ENCODE peak calls at places on chromosomes 2 and 18, in six cellular contexts. J is left lung; G is putamen; W is CD4-positive, alpha-beta memory T cell; T is NCI-H2029; P is uterus. A is an unnamed sample.

GRCh38 chr2:127671557-127672302 is 3.6 kb downstream of the LIMS2 start:
- DNase-seq in J (no peak), G (no peak), W (no peak), T (no peak), P (no peak), A (no peak)

GRCh38 chr2:238053195-238053776 is 7.5 kb upstream of the SCLY start:
- DNase-seq in J (no peak), G (no peak), W (no peak), T (no peak), P (no peak), A (no peak)

GRCh38 chr2:223090540-223091235 is 38.7 kb downstream of the KCNE4 start:
- DNase-seq in J (no peak), G (no peak), W (no peak), T (peak), P (no peak), A (no peak)

GRCh38 chr2:217064234-217065103 is 204.6 kb upstream of the TNP1 start:
- DNase-seq in J (no peak), G (no peak), W (no peak), T (no peak), P (peak), A (no peak)

GRCh38 chr18:8537400-8537799 is 71.8 kb upstream of the RAB12 start:
- DNase-seq in J (no peak), G (no peak), W (no peak), T (no peak), P (no peak), A (no peak)

GRCh38 chr2:21916934-21917522 is 793.3 kb downstream of the TDRD15 start:
- DNase-seq in J (no peak), G (no peak), W (no peak), T (no peak), P (no peak), A (no peak)

GRCh38 chr2:165274698-165275097 is 35.5 kb downstream of the SCN2A start:
- DNase-seq in J (peak), G (no peak), W (no peak), T (no peak), P (peak), A (no peak)

GRCh38 chr2:216286616-216287231 is 85.6 kb downstream of the MARCHF4 start:
- DNase-seq in J (no peak), G (no peak), W (no peak), T (no peak), P (no peak), A (no peak)

GRCh38 chr2:179677148-179677688 is 184.2 kb downstream of the ZNF385B start:
- DNase-seq in J (no peak), G (peak), W (no peak), T (no peak), P (no peak), A (no peak)

GRCh38 chr2:73174244-73174643 is 28.1 kb upstream of the NOTO start:
- DNase-seq in J (no peak), G (no peak), W (no peak), T (no peak), P (no peak), A (no peak)

GRCh38 chr2:116668691-116669090 is 1145.8 kb upstream of the DDX18 start:
- DNase-seq in J (no peak), G (no peak), W (no peak), T (no peak), P (no peak), A (no peak)

GRCh38 chr18:30485078-30485477 is 557.5 kb downstream of the DSC3 start:
- DNase-seq in J (no peak), G (no peak), W (no peak), T (no peak), P (no peak), A (no peak)

GRCh38 chr18:70459731-70460130 is 170.9 kb downstream of the SOCS6 start:
- DNase-seq in J (no peak), G (peak), W (no peak), T (no peak), P (no peak), A (no peak)

GRCh38 chr18:27824275-27824674 is 352.7 kb downstream of the CDH2 start:
- DNase-seq in J (no peak), G (no peak), W (no peak), T (no peak), P (no peak), A (no peak)

GRCh38 chr18:57585421-57585820 is 1.1 kb downstream of the FECH start:
- DNase-seq in J (no peak), G (peak), W (no peak), T (no peak), P (no peak), A (no peak)

GRCh38 chr2:42140501-42140900 is 28.7 kb upstream of the EML4 start:
- DNase-seq in J (no peak), G (no peak), W (no peak), T (no peak), P (no peak), A (no peak)

GRCh38 chr2:239818086-239818485 is 207.1 kb downstream of the NDUFA10 start:
- DNase-seq in J (no peak), G (no peak), W (no peak), T (no peak), P (no peak), A (no peak)

GRCh38 chr2:169964740-169965139 is 137.5 kb downstream of the UBR3 start:
- DNase-seq in J (no peak), G (no peak), W (no peak), T (no peak), P (no peak), A (no peak)

GRCh38 chr2:222355860-222356259 is 57.1 kb upstream of the PAX3 start:
- DNase-seq in J (no peak), G (no peak), W (no peak), T (no peak), P (no peak), A (no peak)

GRCh38 chr2:158968396-158969161 is at the start of gene TANC1:
- DNase-seq in J (peak), G (peak), W (peak), T (peak), P (peak), A (peak)

GRCh38 chr2:144479138-144479537 is 40.8 kb downstream of the ZEB2 start:
- DNase-seq in J (peak), G (no peak), W (no peak), T (no peak), P (no peak), A (no peak)